ENCODE peak calls at places on chromosome X, in nine cellular contexts. One of them, this sample, is unnamed.

GRCh38 chrX:26262121-26262523 is 46.2 kb downstream of the MAGEB5 start:
- DNase-seq in heart right ventricle: peak; percentile 5
- DNase-seq in transverse colon: no peak
- DNase-seq in astrocyte: peak; percentile 13
- DNase-seq in cardiac muscle cell: peak; percentile 70
- DNase-seq in aorta: no peak
- DNase-seq in uterus: no peak
- DNase-seq in breast epithelium: no peak
- DNase-seq in pancreas: no peak
- DNase-seq in this sample: no peak

GRCh38 chrX:72105436-72105835 is 26.3 kb downstream of the RTL5 start:
- DNase-seq in transverse colon: no peak
- DNase-seq in cardiac muscle cell: no peak
- DNase-seq in uterus: no peak
- DNase-seq in heart right ventricle: no peak
- DNase-seq in pancreas: no peak
- DNase-seq in breast epithelium: no peak
- DNase-seq in aorta: no peak
- DNase-seq in astrocyte: no peak
- DNase-seq in this sample: no peak

GRCh38 chrX:125709074-125709473 is 389.4 kb downstream of the TEX13C start:
- DNase-seq in transverse colon: no peak
- DNase-seq in heart right ventricle: no peak
- DNase-seq in aorta: no peak
- DNase-seq in cardiac muscle cell: no peak
- DNase-seq in uterus: no peak
- DNase-seq in astrocyte: no peak
- DNase-seq in pancreas: no peak
- DNase-seq in breast epithelium: no peak
- DNase-seq in this sample: no peak

GRCh38 chrX:49838374-49838773 is 9.3 kb downstream of the PAGE4 start:
- DNase-seq in uterus: no peak
- DNase-seq in astrocyte: peak; percentile 2
- DNase-seq in heart right ventricle: no peak
- DNase-seq in breast epithelium: no peak
- DNase-seq in aorta: no peak
- DNase-seq in transverse colon: peak; percentile 13
- DNase-seq in pancreas: no peak
- DNase-seq in cardiac muscle cell: peak; percentile 24
- DNase-seq in this sample: no peak

GRCh38 chrX:10617964-10618342 is 2.4 kb downstream of the MID1 start:
- DNase-seq in transverse colon: no peak
- DNase-seq in uterus: no peak
- DNase-seq in astrocyte: peak; percentile 49
- DNase-seq in aorta: no peak
- DNase-seq in cardiac muscle cell: no peak
- DNase-seq in pancreas: no peak
- DNase-seq in heart right ventricle: no peak
- DNase-seq in breast epithelium: no peak
- DNase-seq in this sample: peak; percentile 11

GRCh38 chrX:19640693-19641374 is 125.5 kb upstream of the MAP3K15 start:
- DNase-seq in heart right ventricle: no peak
- DNase-seq in aorta: no peak
- DNase-seq in astrocyte: no peak
- DNase-seq in uterus: no peak
- DNase-seq in transverse colon: no peak
- DNase-seq in cardiac muscle cell: no peak
- DNase-seq in breast epithelium: no peak
- DNase-seq in pancreas: no peak
- DNase-seq in this sample: no peak

GRCh38 chrX:153494541-153495361 is at the start of gene BGN:
- DNase-seq in heart right ventricle: peak; percentile 47
- DNase-seq in transverse colon: no peak
- DNase-seq in cardiac muscle cell: peak; percentile 82
- DNase-seq in uterus: peak; percentile 62
- DNase-seq in aorta: peak; percentile 91
- DNase-seq in astrocyte: peak; percentile 63
- DNase-seq in breast epithelium: no peak
- DNase-seq in pancreas: no peak
- DNase-seq in this sample: no peak

GRCh38 chrX:11663875-11664210 is 1.9 kb downstream of the ARHGAP6 start:
- DNase-seq in transverse colon: no peak
- DNase-seq in aorta: no peak
- DNase-seq in cardiac muscle cell: peak; percentile 6
- DNase-seq in astrocyte: no peak
- DNase-seq in uterus: peak; percentile 30
- DNase-seq in heart right ventricle: no peak
- DNase-seq in pancreas: no peak
- DNase-seq in breast epithelium: no peak
- DNase-seq in this sample: no peak

GRCh38 chrX:134013528-134013927 is 28.1 kb upstream of the GPC3 start:
- DNase-seq in transverse colon: no peak
- DNase-seq in aorta: no peak
- DNase-seq in pancreas: no peak
- DNase-seq in cardiac muscle cell: no peak
- DNase-seq in heart right ventricle: no peak
- DNase-seq in uterus: no peak
- DNase-seq in astrocyte: no peak
- DNase-seq in breast epithelium: no peak
- DNase-seq in this sample: no peak

GRCh38 chrX:65706041-65706828 is 38.8 kb downstream of the MSN start:
- DNase-seq in breast epithelium: peak; percentile 46
- DNase-seq in cardiac muscle cell: peak; percentile 75
- DNase-seq in astrocyte: peak; percentile 72
- DNase-seq in aorta: peak; percentile 84
- DNase-seq in transverse colon: no peak
- DNase-seq in pancreas: no peak
- DNase-seq in heart right ventricle: peak; percentile 59
- DNase-seq in uterus: peak; percentile 37
- DNase-seq in this sample: no peak
- H3K4me1 ChIP-seq in breast epithelium: no peaks in the 10 kb centered on the region
- H3K4me1 ChIP-seq in cardiac muscle cell: peaks cover 1% of the 10 kb centered on the region
- H3K4me1 ChIP-seq in astrocyte: peaks cover 36% of the 10 kb centered on the region
- H3K4me1 ChIP-seq in aorta: peaks cover 4% of the 10 kb centered on the region
- H3K4me1 ChIP-seq in transverse colon: peaks cover 7% of the 10 kb centered on the region
- H3K4me1 ChIP-seq in pancreas: no peaks in the 10 kb centered on the region
- H3K4me1 ChIP-seq in heart right ventricle: peaks cover 2% of the 10 kb centered on the region
- H3K4me1 ChIP-seq in uterus: peaks cover 7% of the 10 kb centered on the region
- H3K4me1 ChIP-seq in this sample: no peaks in the 10 kb centered on the region

GRCh38 chrX:111515298-111515697 is 3.9 kb downstream of the SERTM2 start:
- DNase-seq in breast epithelium: no peak
- DNase-seq in uterus: no peak
- DNase-seq in heart right ventricle: no peak
- DNase-seq in aorta: no peak
- DNase-seq in transverse colon: no peak
- DNase-seq in cardiac muscle cell: no peak
- DNase-seq in astrocyte: no peak
- DNase-seq in pancreas: no peak
- DNase-seq in this sample: no peak
- H3K4me1 ChIP-seq in breast epithelium: no peaks in the 10 kb centered on the region
- H3K4me1 ChIP-seq in uterus: no peaks in the 10 kb centered on the region
- H3K4me1 ChIP-seq in heart right ventricle: no peaks in the 10 kb centered on the region
- H3K4me1 ChIP-seq in aorta: no peaks in the 10 kb centered on the region
- H3K4me1 ChIP-seq in transverse colon: no peaks in the 10 kb centered on the region
- H3K4me1 ChIP-seq in cardiac muscle cell: peaks cover 86% of the 10 kb centered on the region
- H3K4me1 ChIP-seq in astrocyte: peaks cover 6% of the 10 kb centered on the region
- H3K4me1 ChIP-seq in pancreas: no peaks in the 10 kb centered on the region
- H3K4me1 ChIP-seq in this sample: no peaks in the 10 kb centered on the region

GRCh38 chrX:1873671-1874070 is 258.8 kb downstream of the ASMT start:
- DNase-seq in heart right ventricle: no peak
- DNase-seq in astrocyte: no peak
- DNase-seq in cardiac muscle cell: no peak
- DNase-seq in uterus: no peak
- DNase-seq in pancreas: no peak
- DNase-seq in breast epithelium: no peak
- DNase-seq in transverse colon: no peak
- DNase-seq in aorta: no peak
- DNase-seq in this sample: no peak
- H3K4me1 ChIP-seq in heart right ventricle: no peaks in the 10 kb centered on the region
- H3K4me1 ChIP-seq in astrocyte: no peaks in the 10 kb centered on the region
- H3K4me1 ChIP-seq in cardiac muscle cell: no peaks in the 10 kb centered on the region
- H3K4me1 ChIP-seq in uterus: no peaks in the 10 kb centered on the region
- H3K4me1 ChIP-seq in pancreas: no peaks in the 10 kb centered on the region
- H3K4me1 ChIP-seq in breast epithelium: no peaks in the 10 kb centered on the region
- H3K4me1 ChIP-seq in transverse colon: no peaks in the 10 kb centered on the region
- H3K4me1 ChIP-seq in aorta: no peaks in the 10 kb centered on the region
- H3K4me1 ChIP-seq in this sample: no peaks in the 10 kb centered on the region

GRCh38 chrX:110397353-110397752 is 38.7 kb downstream of the RTL9 start:
- DNase-seq in heart right ventricle: no peak
- DNase-seq in breast epithelium: no peak
- DNase-seq in pancreas: no peak
- DNase-seq in transverse colon: no peak
- DNase-seq in aorta: no peak
- DNase-seq in cardiac muscle cell: no peak
- DNase-seq in uterus: no peak
- DNase-seq in astrocyte: no peak
- DNase-seq in this sample: no peak

GRCh38 chrX:110401142-110401541 is 42.5 kb downstream of the RTL9 start:
- DNase-seq in pancreas: no peak
- DNase-seq in uterus: no peak
- DNase-seq in breast epithelium: no peak
- DNase-seq in aorta: no peak
- DNase-seq in cardiac muscle cell: no peak
- DNase-seq in heart right ventricle: no peak
- DNase-seq in astrocyte: no peak
- DNase-seq in transverse colon: no peak
- DNase-seq in this sample: no peak

GRCh38 chrX:110396777-110397176 is 38.1 kb downstream of the RTL9 start:
- DNase-seq in heart right ventricle: no peak
- DNase-seq in breast epithelium: no peak
- DNase-seq in uterus: no peak
- DNase-seq in pancreas: no peak
- DNase-seq in cardiac muscle cell: no peak
- DNase-seq in aorta: no peak
- DNase-seq in astrocyte: no peak
- DNase-seq in transverse colon: no peak
- DNase-seq in this sample: no peak

GRCh38 chrX:110397904-110398303 is 39.3 kb downstream of the RTL9 start:
- DNase-seq in astrocyte: no peak
- DNase-seq in transverse colon: no peak
- DNase-seq in heart right ventricle: no peak
- DNase-seq in breast epithelium: no peak
- DNase-seq in uterus: no peak
- DNase-seq in pancreas: no peak
- DNase-seq in aorta: no peak
- DNase-seq in cardiac muscle cell: no peak
- DNase-seq in this sample: no peak

DNA sequence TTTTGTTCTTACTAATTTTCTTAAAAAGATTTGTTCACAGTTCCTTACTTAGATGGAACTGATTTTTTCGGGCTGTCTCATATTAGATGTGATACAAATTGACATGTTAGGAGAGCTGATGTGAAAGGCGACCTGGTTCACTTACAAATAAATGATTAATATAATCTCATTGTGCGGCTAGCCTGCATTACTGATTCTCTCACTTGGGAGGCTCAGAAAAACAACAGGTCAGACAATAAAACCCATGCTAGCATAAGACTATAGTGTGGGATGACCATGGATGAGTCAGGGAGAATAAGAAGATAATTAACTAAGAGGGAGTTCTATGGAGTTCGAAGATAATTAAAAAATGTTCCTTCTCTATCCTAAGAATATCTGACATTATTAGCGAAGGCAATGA is 40.8 kb downstream of the RTL9 start:
- DNase-seq in astrocyte: no peak
- DNase-seq in cardiac muscle cell: no peak
- DNase-seq in heart right ventricle: no peak
- DNase-seq in pancreas: no peak
- DNase-seq in transverse colon: no peak
- DNase-seq in uterus: no peak
- DNase-seq in aorta: no peak
- DNase-seq in breast epithelium: no peak
- DNase-seq in this sample: no peak
- H3K4me1 ChIP-seq in astrocyte: peaks cover 31% of the 10 kb centered on the region
- H3K4me1 ChIP-seq in cardiac muscle cell: no peaks in the 10 kb centered on the region
- H3K4me1 ChIP-seq in heart right ventricle: no peaks in the 10 kb centered on the region
- H3K4me1 ChIP-seq in pancreas: no peaks in the 10 kb centered on the region
- H3K4me1 ChIP-seq in transverse colon: no peaks in the 10 kb centered on the region
- H3K4me1 ChIP-seq in uterus: no peaks in the 10 kb centered on the region
- H3K4me1 ChIP-seq in aorta: no peaks in the 10 kb centered on the region
- H3K4me1 ChIP-seq in breast epithelium: no peaks in the 10 kb centered on the region
- H3K4me1 ChIP-seq in this sample: no peaks in the 10 kb centered on the region

This sample was measured in prostate gland.